ENCODE peak calls at places on chromosomes 1 and 21, in five cellular contexts. J, O, K, L and Y are unnamed samples.
A peak's percentile ranks its signal among the peaks of the same experiment; 100 is the strongest.

GRCh38 chr1:43358121-43358745 is 548 bp upstream of the CDC20 start:
- DNase-seq in L (no peak), J (no peak), O (peak; percentile 52), K (peak; percentile 41), Y (no peak)

GRCh38 chr1:15145327-15145726 is 8.2 kb upstream of the TMEM51 start:
- DNase-seq in K (no peak), L (no peak), O (no peak), J (no peak), Y (no peak)

GRCh38 chr1:43836267-43836951 is 97.2 kb upstream of the ARTN start:
- DNase-seq in K (no peak), J (no peak), L (peak; percentile 64), O (peak; percentile 33), Y (peak; percentile 84)

GRCh38 chr1:186871784-186872183 is 43.0 kb downstream of the PLA2G4A start:
- DNase-seq in K (no peak), O (no peak), L (no peak), J (no peak), Y (no peak)

GRCh38 chr1:201554167-201554600 is 15.3 kb downstream of the NAV1 start:
- DNase-seq in J (no peak), L (no peak), K (no peak), O (no peak), Y (no peak)

GRCh38 chr21:34914239-34914638 is 134.9 kb downstream of the RUNX1 start:
- DNase-seq in K (no peak), L (no peak), O (no peak), J (no peak), Y (no peak)

GRCh38 chr1:182244451-182244850 is 147.1 kb downstream of the GLUL start:
- DNase-seq in L (no peak), O (no peak), K (no peak), J (no peak), Y (no peak)

GRCh38 chr1:17742590-17742989 is 12.5 kb upstream of the ACTL8 start:
- DNase-seq in L (no peak), J (no peak), K (peak; percentile 27), O (peak; percentile 42), Y (no peak)

GRCh38 chr1:79304131-79304530 is 297.6 kb upstream of the ADGRL4 start:
- DNase-seq in O (no peak), L (no peak), K (no peak), J (no peak), Y (peak; percentile 2)
- H3K9me3 ChIP-seq in O (no peaks in the 10 kb centered on the region), L (no peaks in the 10 kb centered on the region), K (no peaks in the 10 kb centered on the region), J (no peaks in the 10 kb centered on the region), Y (no peaks in the 10 kb centered on the region)

GRCh38 chr21:29349702-29350101 is 51.0 kb downstream of the BACH1 start:
- DNase-seq in K (no peak), J (no peak), L (no peak), O (peak; percentile 56), Y (no peak)

GRCh38 chr21:29346771-29347170 is 48.0 kb downstream of the BACH1 start:
- DNase-seq in L (no peak), O (no peak), J (no peak), K (no peak), Y (no peak)

GRCh38 chr21:29350246-29350779 is 51.6 kb downstream of the BACH1 start:
- DNase-seq in J (no peak), L (no peak), O (peak; percentile 86), K (peak; percentile 86), Y (no peak)

GRCh38 chr21:29347274-29347681 is 48.6 kb downstream of the BACH1 start:
- DNase-seq in O (no peak), K (no peak), L (no peak), J (no peak), Y (no peak)

DNA sequence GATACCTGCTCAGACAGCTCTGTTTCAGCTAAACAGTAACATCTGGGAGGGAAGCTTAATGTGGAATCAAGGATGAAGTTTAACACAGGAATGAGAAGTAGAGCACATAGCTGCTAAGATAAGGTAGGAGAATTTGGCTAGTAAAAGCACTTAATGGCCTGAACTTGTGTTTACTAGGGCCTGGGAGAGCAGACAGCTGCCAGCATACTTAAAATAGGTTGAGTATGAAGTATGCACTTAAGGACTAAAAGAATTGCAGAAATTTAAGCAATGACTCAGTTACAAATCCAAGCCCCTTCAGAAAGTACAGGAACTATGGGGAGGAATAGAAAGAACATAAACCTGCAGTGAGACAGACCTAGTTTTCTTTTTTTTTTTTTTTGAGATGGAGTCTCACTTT is 53.0 kb downstream of the BACH1 start:
- DNase-seq in K (peak; percentile 97), L (no peak), J (no peak), O (peak; percentile 98), Y (no peak)
- H3K9ac ChIP-seq in K (peak overlapping the region; percentile 50), L (no peak overlapping the region), J (no peak overlapping the region), O (no peak overlapping the region), Y (no peak overlapping the region)

GRCh38 chr1:202628646-202629215 is 81.5 kb downstream of the SYT2 start:
- DNase-seq in L (no peak), J (no peak), O (no peak), K (no peak), Y (no peak)
- H3K4me2 ChIP-seq in L (no peak overlapping the region), J (no peak overlapping the region), O (no peak overlapping the region), K (no peak overlapping the region), Y (no peak overlapping the region)

GRCh38 chr1:2971146-2971501 is 50.1 kb upstream of the ACTRT2 start:
- DNase-seq in J (no peak), O (no peak), K (no peak), L (no peak), Y (no peak)
- H3K9me3 ChIP-seq in J (peaks cover 84% of the 10 kb centered on the region), O (no peaks in the 10 kb centered on the region), K (no peaks in the 10 kb centered on the region), L (peaks cover 14% of the 10 kb centered on the region), Y (peaks cover 35% of the 10 kb centered on the region)

DNA sequence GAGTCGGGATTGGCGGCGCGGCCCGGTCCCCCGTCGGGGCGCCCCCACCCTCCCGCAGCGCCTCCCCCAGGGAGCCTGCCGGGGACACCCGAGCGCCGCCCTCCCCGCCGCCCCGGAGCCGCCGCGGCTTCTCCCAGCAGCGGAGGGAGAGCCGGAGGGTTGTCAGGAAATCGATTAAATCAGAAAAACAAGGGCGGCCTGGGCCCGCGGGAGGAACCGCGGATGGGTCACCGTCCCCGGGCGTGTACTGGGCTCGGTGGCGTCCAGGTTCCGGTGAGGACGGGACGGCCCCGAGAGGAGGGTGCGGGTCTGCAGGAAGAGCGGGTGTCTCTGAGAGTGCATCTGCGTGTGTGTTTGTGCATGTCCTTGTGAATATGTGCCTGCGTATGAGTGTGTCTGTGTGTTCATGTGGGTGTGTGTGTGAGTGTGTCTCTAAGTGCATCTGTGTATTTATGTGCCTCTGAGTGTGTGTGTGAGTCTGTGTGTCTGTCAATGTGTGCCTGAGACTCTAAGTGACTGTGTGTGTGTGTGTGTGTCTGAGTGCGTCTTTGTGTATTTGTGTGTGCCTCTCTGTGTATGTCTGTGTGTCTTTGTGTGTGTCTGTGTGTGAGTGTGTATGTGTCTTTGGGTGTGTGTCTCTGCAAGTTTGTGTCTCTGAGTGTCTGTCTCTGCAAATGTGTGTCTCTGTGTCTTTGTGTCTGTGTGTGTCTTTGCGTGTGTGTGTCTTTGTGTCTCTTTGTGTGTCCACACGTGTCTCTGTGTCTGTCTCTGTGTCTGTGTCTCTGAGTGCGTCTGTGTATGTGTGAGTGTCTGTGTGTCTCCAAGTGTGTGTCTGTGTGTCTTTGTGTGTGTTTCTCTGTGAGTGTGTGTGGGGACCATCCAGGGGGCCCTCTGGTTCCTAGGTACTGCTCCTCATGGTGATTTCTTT is 1.1 kb downstream of the SPSB1 start:
- DNase-seq in L (no peak), K (peak; percentile 75), J (peak; percentile 67), O (peak; percentile 67), Y (no peak)
- H3K9ac ChIP-seq in L (peak overlapping the region; percentile 96), K (peak overlapping the region; percentile 98), J (peak overlapping the region; percentile 8), O (peak overlapping the region; percentile 86), Y (peak overlapping the region; percentile 82)

DNA sequence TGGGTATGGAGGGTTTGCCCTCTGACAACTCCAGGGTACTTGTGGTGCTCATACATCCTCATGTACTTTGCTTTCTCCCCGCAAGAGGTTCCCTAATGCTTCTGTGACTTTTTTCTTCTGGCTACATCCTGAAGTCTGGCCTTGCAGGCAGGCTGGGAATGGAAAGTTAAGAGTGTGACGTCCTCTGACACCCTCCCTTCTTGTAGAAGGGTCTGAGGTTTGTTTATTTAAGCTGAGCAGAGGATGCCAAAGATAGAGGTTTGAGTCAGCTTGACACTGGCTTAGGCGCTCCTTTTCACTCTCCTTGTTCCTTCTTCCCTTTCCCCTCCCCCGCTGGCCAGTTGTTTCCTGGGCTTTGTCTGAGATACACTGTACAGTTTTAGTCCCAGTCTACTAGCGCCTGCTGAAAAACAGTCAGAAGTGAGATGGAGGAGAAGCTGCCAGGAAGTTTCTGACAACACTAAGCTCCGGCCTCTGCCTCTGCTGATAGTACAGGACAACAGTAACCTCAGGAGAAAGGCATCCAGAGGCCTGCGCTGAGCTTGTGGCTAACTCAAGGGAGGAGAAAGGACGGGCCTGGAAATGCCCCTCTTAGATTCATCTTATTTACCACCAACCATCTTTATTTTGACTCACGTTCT is at the start of gene MACF1:
- DNase-seq in K (peak; percentile 98), L (no peak), J (no peak), O (peak; percentile 99), Y (peak; percentile 72)
- H3K4me2 ChIP-seq in K (peak within 1 kb of the TSS; percentile 91), L (peak within 1 kb of the TSS; percentile 34), J (peak within 1 kb of the TSS; percentile 37), O (peak within 1 kb of the TSS; percentile 87), Y (peak within 1 kb of the TSS; percentile 74)

GRCh38 chr1:49824261-49824660 is 199.5 kb downstream of the AGBL4 start:
- DNase-seq in K (no peak), L (no peak), O (no peak), J (no peak), Y (no peak)
- H3K9me3 ChIP-seq in K (no peaks in the 10 kb centered on the region), L (no peaks in the 10 kb centered on the region), O (no peaks in the 10 kb centered on the region), J (peaks cover 65% of the 10 kb centered on the region), Y (no peaks in the 10 kb centered on the region)

GRCh38 chr1:8425150-8425780 is 107.4 kb downstream of the SLC45A1 start:
- DNase-seq in O (no peak), L (no peak), J (no peak), K (no peak), Y (no peak)
- H3K9ac ChIP-seq in O (no peak overlapping the region), L (no peak overlapping the region), J (no peak overlapping the region), K (no peak overlapping the region), Y (no peak overlapping the region)